ENCODE peak calls at places on chromosome 3, in nine cellular contexts. One of them, this sample, is unnamed.
A peak's percentile ranks its signal among the peaks of the same experiment; 100 is the strongest.

GRCh38 chr3:29239377-29239776 is 41.5 kb upstream of the RBMS3 start:
- DNase-seq in activated CD8-positive, alpha-beta T cell treated with anti-CD3 and anti-CD28 coated beads, Interleukin-2, amount 10 ng/mL, durations not matched to agents 7 days and 5 days: no peak
- DNase-seq in PC-3: peak; percentile 20
- DNase-seq in T1000: no peak
- DNase-seq in IMR-90: peak; percentile 18
- DNase-seq in activated CD4-positive, alpha-beta T cell treated with anti-CD3 and anti-CD28 coated beads, Interleukin-2, amount 50 U/mL, for 1 hour: no peak
- DNase-seq in B cell: no peak
- DNase-seq in amygdala: no peak
- DNase-seq in anterior cingulate cortex: no peak
- DNase-seq in this sample: no peak

GRCh38 chr3:57059416-57059815 is 1.0 kb upstream of the SPATA12 start:
- DNase-seq in T1000: no peak
- DNase-seq in anterior cingulate cortex: no peak
- DNase-seq in PC-3: peak; percentile 33
- DNase-seq in activated CD4-positive, alpha-beta T cell treated with anti-CD3 and anti-CD28 coated beads, Interleukin-2, amount 50 U/mL, for 1 hour: no peak
- DNase-seq in amygdala: no peak
- DNase-seq in B cell: no peak
- DNase-seq in IMR-90: no peak
- DNase-seq in activated CD8-positive, alpha-beta T cell treated with anti-CD3 and anti-CD28 coated beads, Interleukin-2, amount 10 ng/mL, durations not matched to agents 7 days and 5 days: no peak
- DNase-seq in this sample: no peak

GRCh38 chr3:31800436-31800835 is 180.6 kb downstream of the OSBPL10 start:
- DNase-seq in B cell: no peak
- DNase-seq in activated CD4-positive, alpha-beta T cell treated with anti-CD3 and anti-CD28 coated beads, Interleukin-2, amount 50 U/mL, for 1 hour: no peak
- DNase-seq in PC-3: no peak
- DNase-seq in IMR-90: peak; percentile 17
- DNase-seq in activated CD8-positive, alpha-beta T cell treated with anti-CD3 and anti-CD28 coated beads, Interleukin-2, amount 10 ng/mL, durations not matched to agents 7 days and 5 days: no peak
- DNase-seq in anterior cingulate cortex: no peak
- DNase-seq in T1000: no peak
- DNase-seq in amygdala: no peak
- DNase-seq in this sample: no peak

GRCh38 chr3:122679467-122680291 is 960 bp upstream of the PARP14 start:
- DNase-seq in PC-3: peak; percentile 43
- DNase-seq in activated CD8-positive, alpha-beta T cell treated with anti-CD3 and anti-CD28 coated beads, Interleukin-2, amount 10 ng/mL, durations not matched to agents 7 days and 5 days: peak; percentile 37
- DNase-seq in T1000: no peak
- DNase-seq in B cell: no peak
- DNase-seq in activated CD4-positive, alpha-beta T cell treated with anti-CD3 and anti-CD28 coated beads, Interleukin-2, amount 50 U/mL, for 1 hour: no peak
- DNase-seq in amygdala: no peak
- DNase-seq in IMR-90: peak; percentile 27
- DNase-seq in anterior cingulate cortex: peak; percentile 42
- DNase-seq in this sample: peak; percentile 56

GRCh38 chr3:139672247-139672646 is 5.5 kb downstream of the NMNAT3 start:
- DNase-seq in activated CD8-positive, alpha-beta T cell treated with anti-CD3 and anti-CD28 coated beads, Interleukin-2, amount 10 ng/mL, durations not matched to agents 7 days and 5 days: no peak
- DNase-seq in T1000: no peak
- DNase-seq in activated CD4-positive, alpha-beta T cell treated with anti-CD3 and anti-CD28 coated beads, Interleukin-2, amount 50 U/mL, for 1 hour: no peak
- DNase-seq in IMR-90: no peak
- DNase-seq in PC-3: no peak
- DNase-seq in B cell: no peak
- DNase-seq in amygdala: no peak
- DNase-seq in anterior cingulate cortex: no peak
- DNase-seq in this sample: no peak

GRCh38 chr3:29281265-29282228 is 676 bp downstream of the RBMS3 start:
- DNase-seq in anterior cingulate cortex: no peak
- DNase-seq in T1000: no peak
- DNase-seq in B cell: no peak
- DNase-seq in activated CD8-positive, alpha-beta T cell treated with anti-CD3 and anti-CD28 coated beads, Interleukin-2, amount 10 ng/mL, durations not matched to agents 7 days and 5 days: no peak
- DNase-seq in amygdala: no peak
- DNase-seq in PC-3: peak; percentile 30
- DNase-seq in activated CD4-positive, alpha-beta T cell treated with anti-CD3 and anti-CD28 coated beads, Interleukin-2, amount 50 U/mL, for 1 hour: no peak
- DNase-seq in IMR-90: peak; percentile 59
- DNase-seq in this sample: peak; percentile 31

GRCh38 chr3:99833833-99834583 is 16.3 kb downstream of the CMSS1 start:
- DNase-seq in activated CD4-positive, alpha-beta T cell treated with anti-CD3 and anti-CD28 coated beads, Interleukin-2, amount 50 U/mL, for 1 hour: no peak
- DNase-seq in PC-3: no peak
- DNase-seq in IMR-90: no peak
- DNase-seq in T1000: no peak
- DNase-seq in activated CD8-positive, alpha-beta T cell treated with anti-CD3 and anti-CD28 coated beads, Interleukin-2, amount 10 ng/mL, durations not matched to agents 7 days and 5 days: no peak
- DNase-seq in B cell: no peak
- DNase-seq in anterior cingulate cortex: no peak
- DNase-seq in amygdala: no peak
- DNase-seq in this sample: no peak

GRCh38 chr3:115148142-115148790 is 1.2 kb upstream of the ZBTB20 start:
- DNase-seq in amygdala: no peak
- DNase-seq in activated CD8-positive, alpha-beta T cell treated with anti-CD3 and anti-CD28 coated beads, Interleukin-2, amount 10 ng/mL, durations not matched to agents 7 days and 5 days: no peak
- DNase-seq in anterior cingulate cortex: no peak
- DNase-seq in T1000: no peak
- DNase-seq in PC-3: peak; percentile 3
- DNase-seq in IMR-90: peak; percentile 4
- DNase-seq in B cell: no peak
- DNase-seq in activated CD4-positive, alpha-beta T cell treated with anti-CD3 and anti-CD28 coated beads, Interleukin-2, amount 50 U/mL, for 1 hour: no peak
- DNase-seq in this sample: no peak

GRCh38 chr3:136753112-136753939 is 1.1 kb upstream of the STAG1 start:
- DNase-seq in amygdala: no peak
- DNase-seq in activated CD8-positive, alpha-beta T cell treated with anti-CD3 and anti-CD28 coated beads, Interleukin-2, amount 10 ng/mL, durations not matched to agents 7 days and 5 days: no peak
- DNase-seq in T1000: no peak
- DNase-seq in activated CD4-positive, alpha-beta T cell treated with anti-CD3 and anti-CD28 coated beads, Interleukin-2, amount 50 U/mL, for 1 hour: no peak
- DNase-seq in IMR-90: no peak
- DNase-seq in anterior cingulate cortex: no peak
- DNase-seq in B cell: no peak
- DNase-seq in PC-3: peak; percentile 21
- DNase-seq in this sample: no peak

GRCh38 chr3:14278799-14279705 is 100.4 kb downstream of the LSM3 start:
- DNase-seq in B cell: no peak
- DNase-seq in anterior cingulate cortex: no peak
- DNase-seq in amygdala: no peak
- DNase-seq in IMR-90: no peak
- DNase-seq in activated CD4-positive, alpha-beta T cell treated with anti-CD3 and anti-CD28 coated beads, Interleukin-2, amount 50 U/mL, for 1 hour: no peak
- DNase-seq in PC-3: no peak
- DNase-seq in T1000: no peak
- DNase-seq in activated CD8-positive, alpha-beta T cell treated with anti-CD3 and anti-CD28 coated beads, Interleukin-2, amount 10 ng/mL, durations not matched to agents 7 days and 5 days: no peak
- DNase-seq in this sample: no peak